ENCODE peak calls at places on chromosomes 12 and 14, in nine cellular contexts. One of them, this sample, is unnamed.

GRCh38 chr12:120249875-120250795 is 15.4 kb downstream of the PXN start:
- DNase-seq in DMS153: no peak
- DNase-seq in iris pigment epithelial cell: no peak
- DNase-seq in Kasumi-1: no peak
- DNase-seq in astrocyte of the spinal cord: no peak
- DNase-seq in dorsolateral prefrontal cortex: no peak
- DNase-seq in stimulated activated CD8-positive, alpha-beta memory T cell treated with anti-CD3 and anti-CD28 coated beads, Interleukin-4, amount 100 ng/mL, for 24 hours: no peak
- DNase-seq in stimulated activated CD4-positive, alpha-beta T cell treated with anti-CD3 and anti-CD28 coated beads, Interleukin-4, amount 100 ng/mL, for 48 hours: no peak
- DNase-seq in amniotic epithelial cell: no peak
- DNase-seq in this sample: no peak

GRCh38 chr12:20601668-20602280 is 93.4 kb upstream of the SLCO1C1 start:
- DNase-seq in DMS153: peak; percentile 6
- DNase-seq in iris pigment epithelial cell: peak; percentile 74
- DNase-seq in Kasumi-1: peak; percentile 47
- DNase-seq in astrocyte of the spinal cord: peak; percentile 76
- DNase-seq in dorsolateral prefrontal cortex: no peak
- DNase-seq in stimulated activated CD8-positive, alpha-beta memory T cell treated with anti-CD3 and anti-CD28 coated beads, Interleukin-4, amount 100 ng/mL, for 24 hours: no peak
- DNase-seq in stimulated activated CD4-positive, alpha-beta T cell treated with anti-CD3 and anti-CD28 coated beads, Interleukin-4, amount 100 ng/mL, for 48 hours: no peak
- DNase-seq in amniotic epithelial cell: peak; percentile 61
- DNase-seq in this sample: no peak

GRCh38 chr12:47038270-47038748 is 41.1 kb upstream of the PCED1B start:
- DNase-seq in DMS153: no peak
- DNase-seq in iris pigment epithelial cell: peak; percentile 59
- DNase-seq in Kasumi-1: peak; percentile 14
- DNase-seq in astrocyte of the spinal cord: peak; percentile 49
- DNase-seq in dorsolateral prefrontal cortex: no peak
- DNase-seq in stimulated activated CD8-positive, alpha-beta memory T cell treated with anti-CD3 and anti-CD28 coated beads, Interleukin-4, amount 100 ng/mL, for 24 hours: no peak
- DNase-seq in stimulated activated CD4-positive, alpha-beta T cell treated with anti-CD3 and anti-CD28 coated beads, Interleukin-4, amount 100 ng/mL, for 48 hours: no peak
- DNase-seq in amniotic epithelial cell: peak; percentile 70
- DNase-seq in this sample: no peak

GRCh38 chr14:74988131-74988530 is 14.6 kb upstream of the EIF2B2 start:
- DNase-seq in DMS153: peak; percentile 56
- DNase-seq in iris pigment epithelial cell: peak; percentile 75
- DNase-seq in Kasumi-1: no peak
- DNase-seq in astrocyte of the spinal cord: peak; percentile 73
- DNase-seq in dorsolateral prefrontal cortex: no peak
- DNase-seq in stimulated activated CD8-positive, alpha-beta memory T cell treated with anti-CD3 and anti-CD28 coated beads, Interleukin-4, amount 100 ng/mL, for 24 hours: no peak
- DNase-seq in stimulated activated CD4-positive, alpha-beta T cell treated with anti-CD3 and anti-CD28 coated beads, Interleukin-4, amount 100 ng/mL, for 48 hours: no peak
- DNase-seq in amniotic epithelial cell: peak; percentile 53
- DNase-seq in this sample: no peak

GRCh38 chr12:50537538-50537919 is 32.7 kb downstream of the DIP2B start:
- DNase-seq in DMS153: no peak
- DNase-seq in iris pigment epithelial cell: peak; percentile 65
- DNase-seq in Kasumi-1: no peak
- DNase-seq in astrocyte of the spinal cord: peak; percentile 29
- DNase-seq in dorsolateral prefrontal cortex: no peak
- DNase-seq in stimulated activated CD8-positive, alpha-beta memory T cell treated with anti-CD3 and anti-CD28 coated beads, Interleukin-4, amount 100 ng/mL, for 24 hours: no peak
- DNase-seq in stimulated activated CD4-positive, alpha-beta T cell treated with anti-CD3 and anti-CD28 coated beads, Interleukin-4, amount 100 ng/mL, for 48 hours: no peak
- DNase-seq in amniotic epithelial cell: peak; percentile 77
- DNase-seq in this sample: no peak

GRCh38 chr12:24198936-24199644 is 249.6 kb upstream of the SOX5 start:
- DNase-seq in DMS153: no peak
- DNase-seq in iris pigment epithelial cell: peak; percentile 22
- DNase-seq in Kasumi-1: no peak
- DNase-seq in astrocyte of the spinal cord: peak; percentile 58
- DNase-seq in dorsolateral prefrontal cortex: no peak
- DNase-seq in stimulated activated CD8-positive, alpha-beta memory T cell treated with anti-CD3 and anti-CD28 coated beads, Interleukin-4, amount 100 ng/mL, for 24 hours: no peak
- DNase-seq in stimulated activated CD4-positive, alpha-beta T cell treated with anti-CD3 and anti-CD28 coated beads, Interleukin-4, amount 100 ng/mL, for 48 hours: no peak
- DNase-seq in amniotic epithelial cell: no peak
- DNase-seq in this sample: no peak

GRCh38 chr12:18700254-18700653 is 37.6 kb downstream of the PLCZ1 start:
- DNase-seq in DMS153: no peak
- DNase-seq in iris pigment epithelial cell: peak; percentile 62
- DNase-seq in Kasumi-1: no peak
- DNase-seq in astrocyte of the spinal cord: peak; percentile 85
- DNase-seq in dorsolateral prefrontal cortex: no peak
- DNase-seq in stimulated activated CD8-positive, alpha-beta memory T cell treated with anti-CD3 and anti-CD28 coated beads, Interleukin-4, amount 100 ng/mL, for 24 hours: no peak
- DNase-seq in stimulated activated CD4-positive, alpha-beta T cell treated with anti-CD3 and anti-CD28 coated beads, Interleukin-4, amount 100 ng/mL, for 48 hours: no peak
- DNase-seq in amniotic epithelial cell: peak; percentile 85
- DNase-seq in this sample: no peak

GRCh38 chr14:96065661-96066459 is 26.7 kb downstream of the C14orf132 start:
- DNase-seq in DMS153: no peak
- DNase-seq in iris pigment epithelial cell: no peak
- DNase-seq in Kasumi-1: no peak
- DNase-seq in astrocyte of the spinal cord: no peak
- DNase-seq in dorsolateral prefrontal cortex: no peak
- DNase-seq in stimulated activated CD8-positive, alpha-beta memory T cell treated with anti-CD3 and anti-CD28 coated beads, Interleukin-4, amount 100 ng/mL, for 24 hours: no peak
- DNase-seq in stimulated activated CD4-positive, alpha-beta T cell treated with anti-CD3 and anti-CD28 coated beads, Interleukin-4, amount 100 ng/mL, for 48 hours: no peak
- DNase-seq in amniotic epithelial cell: no peak
- DNase-seq in this sample: no peak

GRCh38 chr14:49679271-49679670 is 8.7 kb downstream of the POLE2 start:
- DNase-seq in DMS153: no peak
- DNase-seq in iris pigment epithelial cell: peak; percentile 35
- DNase-seq in Kasumi-1: no peak
- DNase-seq in astrocyte of the spinal cord: peak; percentile 17
- DNase-seq in dorsolateral prefrontal cortex: no peak
- DNase-seq in stimulated activated CD8-positive, alpha-beta memory T cell treated with anti-CD3 and anti-CD28 coated beads, Interleukin-4, amount 100 ng/mL, for 24 hours: no peak
- DNase-seq in stimulated activated CD4-positive, alpha-beta T cell treated with anti-CD3 and anti-CD28 coated beads, Interleukin-4, amount 100 ng/mL, for 48 hours: no peak
- DNase-seq in amniotic epithelial cell: peak; percentile 61
- DNase-seq in this sample: no peak

GRCh38 chr12:1531654-1532366 is 62.6 kb downstream of the FBXL14 start:
- DNase-seq in DMS153: no peak
- DNase-seq in iris pigment epithelial cell: no peak
- DNase-seq in Kasumi-1: no peak
- DNase-seq in astrocyte of the spinal cord: no peak
- DNase-seq in dorsolateral prefrontal cortex: no peak
- DNase-seq in stimulated activated CD8-positive, alpha-beta memory T cell treated with anti-CD3 and anti-CD28 coated beads, Interleukin-4, amount 100 ng/mL, for 24 hours: no peak
- DNase-seq in stimulated activated CD4-positive, alpha-beta T cell treated with anti-CD3 and anti-CD28 coated beads, Interleukin-4, amount 100 ng/mL, for 48 hours: no peak
- DNase-seq in amniotic epithelial cell: no peak
- DNase-seq in this sample: no peak

GRCh38 chr14:22561661-22562579 is 27.1 kb downstream of the DAD1 start:
- DNase-seq in DMS153: no peak
- DNase-seq in iris pigment epithelial cell: peak; percentile 35
- DNase-seq in Kasumi-1: peak; percentile 57
- DNase-seq in astrocyte of the spinal cord: peak; percentile 31
- DNase-seq in dorsolateral prefrontal cortex: no peak
- DNase-seq in stimulated activated CD8-positive, alpha-beta memory T cell treated with anti-CD3 and anti-CD28 coated beads, Interleukin-4, amount 100 ng/mL, for 24 hours: peak; percentile 52
- DNase-seq in stimulated activated CD4-positive, alpha-beta T cell treated with anti-CD3 and anti-CD28 coated beads, Interleukin-4, amount 100 ng/mL, for 48 hours: peak; percentile 64
- DNase-seq in amniotic epithelial cell: no peak
- DNase-seq in this sample: no peak

GRCh38 chr12:98085360-98085759 is 430.0 kb upstream of the TMPO start:
- DNase-seq in DMS153: no peak
- DNase-seq in iris pigment epithelial cell: no peak
- DNase-seq in Kasumi-1: no peak
- DNase-seq in astrocyte of the spinal cord: peak; percentile 8
- DNase-seq in dorsolateral prefrontal cortex: no peak
- DNase-seq in stimulated activated CD8-positive, alpha-beta memory T cell treated with anti-CD3 and anti-CD28 coated beads, Interleukin-4, amount 100 ng/mL, for 24 hours: no peak
- DNase-seq in stimulated activated CD4-positive, alpha-beta T cell treated with anti-CD3 and anti-CD28 coated beads, Interleukin-4, amount 100 ng/mL, for 48 hours: no peak
- DNase-seq in amniotic epithelial cell: no peak
- DNase-seq in this sample: no peak

GRCh38 chr14:44287858-44288257 is 219.2 kb downstream of the FSCB start:
- DNase-seq in DMS153: no peak
- DNase-seq in iris pigment epithelial cell: no peak
- DNase-seq in Kasumi-1: no peak
- DNase-seq in astrocyte of the spinal cord: no peak
- DNase-seq in dorsolateral prefrontal cortex: no peak
- DNase-seq in stimulated activated CD8-positive, alpha-beta memory T cell treated with anti-CD3 and anti-CD28 coated beads, Interleukin-4, amount 100 ng/mL, for 24 hours: no peak
- DNase-seq in stimulated activated CD4-positive, alpha-beta T cell treated with anti-CD3 and anti-CD28 coated beads, Interleukin-4, amount 100 ng/mL, for 48 hours: no peak
- DNase-seq in amniotic epithelial cell: peak; percentile 17
- DNase-seq in this sample: no peak

GRCh38 chr12:2341871-2342270 is 289.1 kb downstream of the CACNA1C start:
- DNase-seq in DMS153: no peak
- DNase-seq in iris pigment epithelial cell: peak; percentile 88
- DNase-seq in Kasumi-1: no peak
- DNase-seq in astrocyte of the spinal cord: peak; percentile 65
- DNase-seq in dorsolateral prefrontal cortex: no peak
- DNase-seq in stimulated activated CD8-positive, alpha-beta memory T cell treated with anti-CD3 and anti-CD28 coated beads, Interleukin-4, amount 100 ng/mL, for 24 hours: no peak
- DNase-seq in stimulated activated CD4-positive, alpha-beta T cell treated with anti-CD3 and anti-CD28 coated beads, Interleukin-4, amount 100 ng/mL, for 48 hours: no peak
- DNase-seq in amniotic epithelial cell: peak; percentile 90
- DNase-seq in this sample: no peak

GRCh38 chr14:35399083-35399807 is 5.3 kb downstream of the NFKBIA start:
- DNase-seq in DMS153: no peak
- DNase-seq in iris pigment epithelial cell: no peak
- DNase-seq in Kasumi-1: no peak
- DNase-seq in astrocyte of the spinal cord: no peak
- DNase-seq in dorsolateral prefrontal cortex: no peak
- DNase-seq in stimulated activated CD8-positive, alpha-beta memory T cell treated with anti-CD3 and anti-CD28 coated beads, Interleukin-4, amount 100 ng/mL, for 24 hours: no peak
- DNase-seq in stimulated activated CD4-positive, alpha-beta T cell treated with anti-CD3 and anti-CD28 coated beads, Interleukin-4, amount 100 ng/mL, for 48 hours: no peak
- DNase-seq in amniotic epithelial cell: no peak
- DNase-seq in this sample: no peak

GRCh38 chr14:30292591-30292990 is 266.4 kb upstream of the G2E3 start:
- DNase-seq in DMS153: no peak
- DNase-seq in iris pigment epithelial cell: no peak
- DNase-seq in Kasumi-1: no peak
- DNase-seq in astrocyte of the spinal cord: no peak
- DNase-seq in dorsolateral prefrontal cortex: no peak
- DNase-seq in stimulated activated CD8-positive, alpha-beta memory T cell treated with anti-CD3 and anti-CD28 coated beads, Interleukin-4, amount 100 ng/mL, for 24 hours: no peak
- DNase-seq in stimulated activated CD4-positive, alpha-beta T cell treated with anti-CD3 and anti-CD28 coated beads, Interleukin-4, amount 100 ng/mL, for 48 hours: no peak
- DNase-seq in amniotic epithelial cell: no peak
- DNase-seq in this sample: no peak

GRCh38 chr14:47658041-47658440 is 17.4 kb downstream of the MDGA2 start:
- DNase-seq in DMS153: no peak
- DNase-seq in iris pigment epithelial cell: no peak
- DNase-seq in Kasumi-1: no peak
- DNase-seq in astrocyte of the spinal cord: no peak
- DNase-seq in dorsolateral prefrontal cortex: no peak
- DNase-seq in stimulated activated CD8-positive, alpha-beta memory T cell treated with anti-CD3 and anti-CD28 coated beads, Interleukin-4, amount 100 ng/mL, for 24 hours: no peak
- DNase-seq in stimulated activated CD4-positive, alpha-beta T cell treated with anti-CD3 and anti-CD28 coated beads, Interleukin-4, amount 100 ng/mL, for 48 hours: no peak
- DNase-seq in amniotic epithelial cell: no peak
- DNase-seq in this sample: no peak

GRCh38 chr14:53038629-53039028 is 87.8 kb upstream of the FERMT2 start:
- DNase-seq in DMS153: no peak
- DNase-seq in iris pigment epithelial cell: no peak
- DNase-seq in Kasumi-1: no peak
- DNase-seq in astrocyte of the spinal cord: no peak
- DNase-seq in dorsolateral prefrontal cortex: no peak
- DNase-seq in stimulated activated CD8-positive, alpha-beta memory T cell treated with anti-CD3 and anti-CD28 coated beads, Interleukin-4, amount 100 ng/mL, for 24 hours: no peak
- DNase-seq in stimulated activated CD4-positive, alpha-beta T cell treated with anti-CD3 and anti-CD28 coated beads, Interleukin-4, amount 100 ng/mL, for 48 hours: no peak
- DNase-seq in amniotic epithelial cell: no peak
- DNase-seq in this sample: no peak

GRCh38 chr12:118371354-118372282 is 1.1 kb downstream of the TAOK3 start:
- DNase-seq in DMS153: no peak
- DNase-seq in iris pigment epithelial cell: no peak
- DNase-seq in Kasumi-1: peak; percentile 46
- DNase-seq in astrocyte of the spinal cord: no peak
- DNase-seq in dorsolateral prefrontal cortex: no peak
- DNase-seq in stimulated activated CD8-positive, alpha-beta memory T cell treated with anti-CD3 and anti-CD28 coated beads, Interleukin-4, amount 100 ng/mL, for 24 hours: no peak
- DNase-seq in stimulated activated CD4-positive, alpha-beta T cell treated with anti-CD3 and anti-CD28 coated beads, Interleukin-4, amount 100 ng/mL, for 48 hours: no peak
- DNase-seq in amniotic epithelial cell: no peak
- DNase-seq in this sample: peak; percentile 14

GRCh38 chr12:64142382-64142781 is 79.7 kb downstream of the KICS2 start:
- DNase-seq in DMS153: no peak
- DNase-seq in iris pigment epithelial cell: no peak
- DNase-seq in Kasumi-1: no peak
- DNase-seq in astrocyte of the spinal cord: no peak
- DNase-seq in dorsolateral prefrontal cortex: no peak
- DNase-seq in stimulated activated CD8-positive, alpha-beta memory T cell treated with anti-CD3 and anti-CD28 coated beads, Interleukin-4, amount 100 ng/mL, for 24 hours: no peak
- DNase-seq in stimulated activated CD4-positive, alpha-beta T cell treated with anti-CD3 and anti-CD28 coated beads, Interleukin-4, amount 100 ng/mL, for 48 hours: no peak
- DNase-seq in amniotic epithelial cell: no peak
- DNase-seq in this sample: no peak

GRCh38 chr12:104958009-104958945 is at the start of gene SLC41A2:
- DNase-seq in DMS153: peak; percentile 22
- DNase-seq in iris pigment epithelial cell: peak; percentile 97
- DNase-seq in Kasumi-1: peak; percentile 29
- DNase-seq in astrocyte of the spinal cord: peak; percentile 88
- DNase-seq in dorsolateral prefrontal cortex: peak; percentile 47
- DNase-seq in stimulated activated CD8-positive, alpha-beta memory T cell treated with anti-CD3 and anti-CD28 coated beads, Interleukin-4, amount 100 ng/mL, for 24 hours: peak; percentile 69
- DNase-seq in stimulated activated CD4-positive, alpha-beta T cell treated with anti-CD3 and anti-CD28 coated beads, Interleukin-4, amount 100 ng/mL, for 48 hours: peak; percentile 76
- DNase-seq in amniotic epithelial cell: peak; percentile 94
- DNase-seq in this sample: peak; percentile 72

GRCh38 chr14:79111963-79112362 is 941.8 kb downstream of the NRXN3 start:
- DNase-seq in DMS153: no peak
- DNase-seq in iris pigment epithelial cell: no peak
- DNase-seq in Kasumi-1: no peak
- DNase-seq in astrocyte of the spinal cord: no peak
- DNase-seq in dorsolateral prefrontal cortex: no peak
- DNase-seq in stimulated activated CD8-positive, alpha-beta memory T cell treated with anti-CD3 and anti-CD28 coated beads, Interleukin-4, amount 100 ng/mL, for 24 hours: no peak
- DNase-seq in stimulated activated CD4-positive, alpha-beta T cell treated with anti-CD3 and anti-CD28 coated beads, Interleukin-4, amount 100 ng/mL, for 48 hours: no peak
- DNase-seq in amniotic epithelial cell: peak; percentile 2
- DNase-seq in this sample: no peak

GRCh38 chr12:22083167-22083566 is 37.1 kb downstream of the CMAS start:
- DNase-seq in DMS153: no peak
- DNase-seq in iris pigment epithelial cell: peak; percentile 25
- DNase-seq in Kasumi-1: peak; percentile 67
- DNase-seq in astrocyte of the spinal cord: peak; percentile 54
- DNase-seq in dorsolateral prefrontal cortex: no peak
- DNase-seq in stimulated activated CD8-positive, alpha-beta memory T cell treated with anti-CD3 and anti-CD28 coated beads, Interleukin-4, amount 100 ng/mL, for 24 hours: no peak
- DNase-seq in stimulated activated CD4-positive, alpha-beta T cell treated with anti-CD3 and anti-CD28 coated beads, Interleukin-4, amount 100 ng/mL, for 48 hours: no peak
- DNase-seq in amniotic epithelial cell: peak; percentile 24
- DNase-seq in this sample: no peak

GRCh38 chr14:61145903-61146411 is 135.2 kb downstream of the TMEM30B start:
- DNase-seq in DMS153: no peak
- DNase-seq in iris pigment epithelial cell: peak; percentile 75
- DNase-seq in Kasumi-1: no peak
- DNase-seq in astrocyte of the spinal cord: peak; percentile 91
- DNase-seq in dorsolateral prefrontal cortex: no peak
- DNase-seq in stimulated activated CD8-positive, alpha-beta memory T cell treated with anti-CD3 and anti-CD28 coated beads, Interleukin-4, amount 100 ng/mL, for 24 hours: no peak
- DNase-seq in stimulated activated CD4-positive, alpha-beta T cell treated with anti-CD3 and anti-CD28 coated beads, Interleukin-4, amount 100 ng/mL, for 48 hours: no peak
- DNase-seq in amniotic epithelial cell: no peak
- DNase-seq in this sample: no peak

GRCh38 chr14:24900281-24900868 is 149.6 kb downstream of the STXBP6 start:
- DNase-seq in DMS153: no peak
- DNase-seq in iris pigment epithelial cell: no peak
- DNase-seq in Kasumi-1: no peak
- DNase-seq in astrocyte of the spinal cord: peak; percentile 44
- DNase-seq in dorsolateral prefrontal cortex: no peak
- DNase-seq in stimulated activated CD8-positive, alpha-beta memory T cell treated with anti-CD3 and anti-CD28 coated beads, Interleukin-4, amount 100 ng/mL, for 24 hours: no peak
- DNase-seq in stimulated activated CD4-positive, alpha-beta T cell treated with anti-CD3 and anti-CD28 coated beads, Interleukin-4, amount 100 ng/mL, for 48 hours: no peak
- DNase-seq in amniotic epithelial cell: no peak
- DNase-seq in this sample: no peak

This sample was measured in progenitor cell of endocrine pancreas.